ENCODE peak calls at places on chromosomes 16 and 17, in nine cellular contexts. L, C, H, X, Y, D, T, Q and O are unnamed samples.

GRCh38 chr17:48180842-48181241 is 73.3 kb downstream of the SNX11 start:
- DNase-seq in L (no peak), C (no peak), H (no peak), X (no peak), Y (no peak), D (no peak), T (no peak), Q (no peak), O (no peak)

GRCh38 chr17:77684803-77685580 is 273.5 kb upstream of the TNRC6C start:
- DNase-seq in L (no peak), C (no peak), H (no peak), X (no peak), Y (no peak), D (no peak), T (no peak), Q (no peak), O (no peak)

GRCh38 chr17:7191571-7192270 is 12.6 kb upstream of the ASGR1 start:
- DNase-seq in L (peak), C (no peak), H (peak), X (no peak), Y (no peak), D (peak), T (no peak), Q (peak), O (peak)

GRCh38 chr17:80445152-80446110 is 30.5 kb downstream of the ENDOV start:
- DNase-seq in L (no peak), C (no peak), H (no peak), X (no peak), Y (no peak), D (no peak), T (peak), Q (no peak), O (no peak)

GRCh38 chr17:45816966-45817365 is 27.7 kb upstream of the SPPL2C start:
- DNase-seq in L (no peak), C (no peak), H (no peak), X (no peak), Y (no peak), D (no peak), T (no peak), Q (no peak), O (no peak)

GRCh38 chr16:75310541-75310940 is 59.1 kb upstream of the BCAR1 start:
- DNase-seq in L (no peak), C (no peak), H (no peak), X (no peak), Y (no peak), D (no peak), T (no peak), Q (no peak), O (no peak)

GRCh38 chr17:63538693-63539595 is 11.3 kb upstream of the DCAF7 start:
- DNase-seq in L (no peak), C (no peak), H (no peak), X (no peak), Y (no peak), D (no peak), T (no peak), Q (no peak), O (no peak)

GRCh38 chr16:24088767-24089166 is 167.4 kb upstream of the CACNG3 start:
- DNase-seq in L (peak), C (no peak), H (no peak), X (no peak), Y (no peak), D (no peak), T (no peak), Q (no peak), O (no peak)

GRCh38 chr17:193841-194806 is 12.7 kb upstream of the DOC2B start:
- DNase-seq in L (peak), C (no peak), H (peak), X (no peak), Y (no peak), D (no peak), T (no peak), Q (no peak), O (no peak)

GRCh38 chr17:44793885-44794698 is 35.3 kb downstream of the ADAM11 start:
- DNase-seq in L (no peak), C (no peak), H (no peak), X (no peak), Y (no peak), D (no peak), T (no peak), Q (no peak), O (peak)

GRCh38 chr17:79315282-79316106 is 240.9 kb downstream of the ENGASE start:
- DNase-seq in L (no peak), C (no peak), H (no peak), X (no peak), Y (no peak), D (no peak), T (no peak), Q (no peak), O (no peak)

GRCh38 chr16:87464691-87465300 is 28.0 kb downstream of the ZCCHC14 start:
- DNase-seq in L (no peak), C (peak), H (peak), X (peak), Y (no peak), D (peak), T (no peak), Q (peak), O (peak)

GRCh38 chr16:65268331-65268730 is 146.5 kb upstream of the CDH11 start:
- DNase-seq in L (no peak), C (no peak), H (no peak), X (peak), Y (no peak), D (no peak), T (no peak), Q (no peak), O (no peak)

GRCh38 chr17:74134991-74135390 is 68.5 kb upstream of the RPL38 start:
- DNase-seq in L (no peak), C (no peak), H (no peak), X (no peak), Y (no peak), D (no peak), T (no peak), Q (no peak), O (no peak)